ENCODE peak calls at places on chromosome 22, in six cellular contexts. T is HEK293T; Z is T47D; O is activated CD4-positive, CD25-positive, alpha-beta regulatory T cell; K is Right ventricle myocardium superior; B is GM12891. R is an unnamed sample.

GRCh38 chr22:44721206-44721605 is 19.2 kb downstream of the PRR5 start:
- DNase-seq in T (no peak), Z (no peak), O (no peak), K (no peak), B (no peak), R (no peak)

GRCh38 chr22:20526305-20526627 is 18.9 kb downstream of the MED15 start:
- DNase-seq in T (no peak), Z (no peak), O (no peak), K (no peak), B (no peak), R (no peak)

GRCh38 chr22:36900880-36901279 is 12.5 kb upstream of the CSF2RB start:
- DNase-seq in T (no peak), Z (no peak), O (no peak), K (no peak), B (no peak), R (no peak)

GRCh38 chr22:31818481-31819392 is 64.9 kb downstream of the DEPDC5 start:
- DNase-seq in T (no peak), Z (no peak), O (no peak), K (no peak), B (no peak), R (no peak)

GRCh38 chr22:46735747-46736608 is 2.1 kb downstream of the CERK start:
- DNase-seq in T (no peak), Z (no peak), O (no peak), K (peak; percentile 49), B (no peak), R (no peak)

GRCh38 chr22:32686354-32686753 is 115.2 kb upstream of the TIMP3 start:
- DNase-seq in T (no peak), Z (no peak), O (no peak), K (no peak), B (no peak), R (no peak)

GRCh38 chr22:50034126-50035081 is 21.8 kb upstream of the IL17REL start:
- DNase-seq in T (no peak), Z (no peak), O (no peak), K (peak; percentile 21), B (no peak), R (no peak)

GRCh38 chr22:39469681-39470461 is 13.1 kb downstream of the MGAT3 start:
- DNase-seq in T (no peak), Z (no peak), O (no peak), K (no peak), B (no peak), R (no peak)

GRCh38 chr22:41285441-41285819 is 557 bp downstream of the RANGAP1 start:
- DNase-seq in T (peak; percentile 62), Z (no peak), O (peak; percentile 70), K (peak; percentile 61), B (peak; percentile 69), R (peak; percentile 69)

GRCh38 chr22:24410110-24410856 is 17.1 kb upstream of the ADORA2A start:
- DNase-seq in T (no peak), Z (no peak), O (no peak), K (no peak), B (no peak), R (no peak)

GRCh38 chr22:20744456-20744855 is 29.5 kb upstream of the SERPIND1 start:
- DNase-seq in T (no peak), Z (no peak), O (no peak), K (no peak), B (no peak), R (no peak)

GRCh38 chr22:16915711-16916110 is 90.5 kb upstream of the XKR3 start:
- DNase-seq in T (no peak), Z (no peak), O (no peak), K (no peak), B (no peak), R (no peak)

GRCh38 chr22:26463688-26464087 is 19.9 kb downstream of the HPS4 start:
- DNase-seq in T (no peak), Z (no peak), O (no peak), K (no peak), B (no peak), R (no peak)

GRCh38 chr22:35116817-35117216 is 50.9 kb downstream of the ISX start:
- DNase-seq in T (no peak), Z (no peak), O (no peak), K (no peak), B (no peak), R (no peak)

GRCh38 chr22:22355233-22355834 is 110.7 kb downstream of the VPREB1 start:
- DNase-seq in T (no peak), Z (no peak), O (no peak), K (no peak), B (no peak), R (no peak)

GRCh38 chr22:47299211-47299878 is 536.9 kb downstream of the TBC1D22A start:
- DNase-seq in T (no peak), Z (no peak), O (no peak), K (peak; percentile 26), B (no peak), R (no peak)

GRCh38 chr22:43313497-43314474 is 29.4 kb downstream of the SCUBE1 start:
- DNase-seq in T (peak; percentile 34), Z (no peak), O (no peak), K (peak; percentile 77), B (no peak), R (no peak)

GRCh38 chr22:49345896-49346295 is 481.8 kb downstream of the BRD1 start:
- DNase-seq in T (no peak), Z (no peak), O (no peak), K (no peak), B (no peak), R (peak; percentile 28)

GRCh38 chr22:42930810-42931420 is 73.8 kb upstream of the ARFGAP3 start:
- DNase-seq in T (no peak), Z (no peak), O (no peak), K (peak; percentile 70), B (no peak), R (no peak)

GRCh38 chr22:37472418-37473006 is 13.7 kb downstream of the MFNG start:
- DNase-seq in T (peak; percentile 71), Z (peak; percentile 35), O (no peak), K (no peak), B (peak; percentile 60), R (no peak)

GRCh38 chr22:20316217-20316843 is 3.5 kb downstream of the DGCR6L start:
- DNase-seq in T (no peak), Z (no peak), O (no peak), K (peak; percentile 27), B (no peak), R (peak; percentile 42)

GRCh38 chr22:38844661-38845367 is 986 bp upstream of the NPTXR start:
- DNase-seq in T (no peak), Z (no peak), O (no peak), K (no peak), B (no peak), R (no peak)

GRCh38 chr22:45690008-45690407 is 18.4 kb downstream of the ATXN10 start:
- DNase-seq in T (no peak), Z (no peak), O (no peak), K (no peak), B (no peak), R (no peak)

GRCh38 chr22:36413022-36413770 is 25.4 kb upstream of the MYH9 start:
- DNase-seq in T (no peak), Z (no peak), O (no peak), K (no peak), B (no peak), R (no peak)

GRCh38 chr22:35023692-35024363 is 42.1 kb upstream of the ISX start:
- DNase-seq in T (peak; percentile 86), Z (peak; percentile 40), O (peak; percentile 57), K (peak; percentile 79), B (peak; percentile 74), R (peak; percentile 76)

GRCh38 chr22:25746012-25746373 is 4.0 kb downstream of the MYO18B start:
- DNase-seq in T (no peak), Z (no peak), O (no peak), K (no peak), B (no peak), R (no peak)

GRCh38 chr22:20859615-20860014 is 808 bp downstream of the SNAP29 start:
- DNase-seq in T (no peak), Z (no peak), O (no peak), K (no peak), B (no peak), R (no peak)

GRCh38 chr22:39917776-39918493 is 17.1 kb downstream of the GRAP2 start:
- DNase-seq in T (no peak), Z (no peak), O (no peak), K (no peak), B (no peak), R (no peak)

GRCh38 chr22:45472426-45472825 is 30.3 kb upstream of the FBLN1 start:
- DNase-seq in T (no peak), Z (no peak), O (no peak), K (no peak), B (no peak), R (no peak)

GRCh38 chr22:25413620-25414019 is 150.9 kb upstream of the GRK3 start:
- DNase-seq in T (no peak), Z (no peak), O (no peak), K (no peak), B (no peak), R (no peak)

GRCh38 chr22:43203471-43203981 is 16.6 kb upstream of the TTLL12 start:
- DNase-seq in T (no peak), Z (no peak), O (no peak), K (no peak), B (no peak), R (no peak)

GRCh38 chr22:44443641-44444235 is 54.3 kb downstream of the RTL6 start:
- DNase-seq in T (no peak), Z (no peak), O (no peak), K (no peak), B (no peak), R (no peak)

GRCh38 chr22:30298005-30298701 is 8.8 kb upstream of the CASTOR1 start:
- DNase-seq in T (no peak), Z (peak; percentile 38), O (no peak), K (peak; percentile 38), B (no peak), R (peak; percentile 70)